ENCODE peak calls at places on chromosomes 16 and 17, in four cellular contexts. O is GM12878, N is HepG2, M is K562. W is an unnamed sample.

GRCh38 chr16:89787365-89787805 is 29.1 kb downstream of the FANCA start:
- DNase-seq in O (no peak), N (peak), M (no peak), W (no peak)

GRCh38 chr17:83094291-83094690 is 14.9 kb downstream of the METRNL start:
- DNase-seq in O (no peak), N (no peak), M (no peak), W (no peak)

GRCh38 chr16:83005653-83006160 is 378.9 kb downstream of the CDH13 start:
- DNase-seq in O (no peak), N (no peak), M (no peak), W (no peak)

GRCh38 chr17:38431343-38432145 is 3.3 kb downstream of the ARHGAP23 start:
- DNase-seq in O (no peak), N (no peak), M (no peak), W (no peak)

GRCh38 chr17:67575325-67575724 is 142.4 kb upstream of the NOL11 start:
- DNase-seq in O (peak), N (peak), M (peak), W (no peak)

GRCh38 chr16:8855972-8856371 is 12.8 kb downstream of the CARHSP1 start:
- DNase-seq in O (no peak), N (no peak), M (no peak), W (no peak)

GRCh38 chr17:33927732-33928133 is 327.4 kb upstream of the CCL2 start:
- DNase-seq in O (no peak), N (no peak), M (peak), W (no peak)

GRCh38 chr17:35973333-35974260 is 7.7 kb downstream of the CCL16 start:
- DNase-seq in O (no peak), N (peak), M (no peak), W (no peak)

GRCh38 chr17:39485555-39485954 is 24.3 kb downstream of the CDK12 start:
- DNase-seq in O (no peak), N (no peak), M (no peak), W (no peak)

GRCh38 chr16:51198349-51198748 is 47.3 kb upstream of the SALL1 start:
- DNase-seq in O (no peak), N (no peak), M (no peak), W (no peak)

GRCh38 chr17:75557075-75557851 is 30.3 kb upstream of the MYO15B start:
- DNase-seq in O (no peak), N (peak), M (peak), W (no peak)

GRCh38 chr16:87628940-87629339 is 26.6 kb downstream of the JPH3 start:
- DNase-seq in O (no peak), N (no peak), M (no peak), W (no peak)

GRCh38 chr17:67377727-67378443 is 804 bp downstream of the PITPNC1 start:
- DNase-seq in O (no peak), N (no peak), M (peak), W (no peak)

GRCh38 chr16:31351937-31352315 is 3.0 kb upstream of the ITGAX start:
- DNase-seq in O (no peak), N (no peak), M (no peak), W (no peak)

GRCh38 chr17:45101883-45102811 is 30.2 kb downstream of the PLCD3 start:
- DNase-seq in O (no peak), N (peak), M (no peak), W (no peak)
- TF ChIP-seq TAF1 in O (no peak), N (no peak), M (no peak), W (no peak)

GRCh38 chr17:4834621-4835020 is 1.5 kb downstream of the MINK1 start:
- DNase-seq in O (no peak), N (no peak), M (peak), W (no peak)
- TF ChIP-seq HDAC2 in O (no peak), N (no peak), M (no peak), W (no peak)

DNA sequence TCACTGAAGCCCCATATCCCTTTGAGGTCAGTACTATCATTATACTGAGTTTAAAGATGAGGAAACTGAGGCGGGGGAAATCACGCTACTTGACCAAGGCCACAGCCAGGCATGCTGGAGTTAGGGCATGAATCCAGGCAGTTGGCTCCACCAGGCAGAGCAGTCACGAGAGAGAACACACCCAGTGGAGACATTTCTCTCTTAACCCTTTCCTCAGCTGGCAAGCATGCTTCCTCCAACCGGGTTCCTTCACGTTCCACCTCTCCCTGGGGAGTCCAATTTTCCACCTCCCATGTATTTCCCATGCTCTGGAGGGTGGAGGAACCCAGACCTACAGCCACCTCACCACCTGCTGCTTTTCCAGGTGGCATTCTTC is 32.8 kb downstream of the VAC14 start:
- DNase-seq in O (no peak), N (no peak), M (no peak), W (no peak)
- TF ChIP-seq TAF1 in O (no peak), N (no peak), M (no peak), W (no peak)

GRCh38 chr17:70288540-70289290 is 119.4 kb downstream of the KCNJ2 start:
- DNase-seq in O (no peak), N (no peak), M (no peak), W (no peak)
- TF ChIP-seq HDAC2 in O (no peak), N (no peak), M (no peak), W (no peak)

GRCh38 chr17:7294614-7295153 is at the start of gene YBX2:
- DNase-seq in O (no peak), N (no peak), M (no peak), W (no peak)

GRCh38 chr17:7295230-7296180 is 1.1 kb upstream of the YBX2 start:
- DNase-seq in O (no peak), N (no peak), M (no peak), W (no peak)

GRCh38 chr17:7293131-7293557 is 1.3 kb downstream of the YBX2 start:
- DNase-seq in O (no peak), N (no peak), M (peak), W (no peak)

GRCh38 chr17:7293821-7294613 is 422 bp downstream of the YBX2 start:
- DNase-seq in O (no peak), N (peak), M (peak), W (peak)

GRCh38 chr17:7296189-7296861 is 1.9 kb upstream of the YBX2 start:
- DNase-seq in O (no peak), N (peak), M (peak), W (no peak)
- TF ChIP-seq TAF1 in O (no peak), N (no peak), M (no peak), W (no peak)

DNA sequence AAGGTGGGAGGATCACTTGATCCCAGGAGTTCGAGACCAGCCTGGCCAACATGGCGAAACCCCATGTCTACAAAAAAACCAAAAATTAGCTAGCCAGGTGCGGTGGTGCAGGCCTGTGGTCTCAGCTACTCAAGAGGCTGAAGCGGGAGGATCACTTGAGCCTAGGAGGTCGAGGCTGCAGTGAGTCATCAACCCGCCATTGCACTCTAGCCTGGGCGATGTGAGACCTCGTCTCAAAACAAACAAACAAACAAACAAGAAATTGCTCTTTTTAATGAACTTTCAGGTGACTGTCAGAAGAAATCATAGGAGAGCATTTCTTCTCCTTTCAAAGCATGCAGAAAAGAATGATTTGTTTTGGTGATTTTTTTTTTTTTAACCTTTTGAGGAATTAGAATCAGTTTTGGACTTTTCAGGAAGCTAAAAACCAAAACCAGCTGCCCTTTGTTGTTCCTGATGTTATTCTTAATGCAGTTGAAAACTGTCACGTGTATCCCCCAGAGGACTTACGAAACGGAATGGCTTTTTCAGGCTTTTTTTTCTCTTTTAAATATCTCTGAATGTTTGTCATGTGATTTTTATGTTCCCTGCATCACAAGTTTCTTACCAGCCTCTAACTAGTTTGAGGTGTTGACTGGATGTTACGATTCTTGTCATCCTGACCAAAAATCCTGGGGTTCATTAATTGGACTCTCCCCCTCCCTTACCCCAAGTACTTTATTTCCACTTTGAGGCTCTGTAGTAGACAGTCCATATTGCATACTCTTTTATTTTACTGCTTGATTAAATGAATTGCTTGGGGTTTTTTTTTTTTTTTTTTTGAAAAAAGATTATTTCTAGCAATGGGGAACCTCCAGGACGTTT is 34.1 kb downstream of the SNX29 start:
- DNase-seq in O (no peak), N (no peak), M (no peak), W (no peak)
- TF ChIP-seq HDAC2 in O (no peak), N (no peak), M (no peak), W (no peak)

GRCh38 chr16:58629681-58630640 is at the start of gene CNOT1:
- DNase-seq in O (peak), N (peak), M (peak), W (peak)

GRCh38 chr16:58634265-58634802 is 4.7 kb upstream of the CNOT1 start:
- DNase-seq in O (no peak), N (peak), M (no peak), W (no peak)

GRCh38 chr16:58628845-58629680 is 563 bp downstream of the CNOT1 start:
- DNase-seq in O (peak), N (peak), M (peak), W (no peak)
- TF ChIP-seq TAF1 in O (peak), N (no peak), M (peak), W (no peak)

GRCh38 chr17:7403043-7403901 is 625 bp downstream of the TMEM256 start:
- DNase-seq in O (no peak), N (peak), M (peak), W (no peak)
- TF ChIP-seq HDAC2 in O (no peak), N (no peak), M (no peak), W (no peak)